ENCODE peak calls at places on chromosomes 5 and 9, in four cellular contexts. A is H1, U is SK-N-SH, J is HepG2. P is an unnamed sample.
A peak's percentile ranks its signal among the peaks of the same experiment; 100 is the strongest.

GRCh38 chr9:121233906-121234901 is 32.5 kb upstream of the RAB14 start:
- DNase-seq in A (no peak), U (no peak), J (no peak), P (no peak)

GRCh38 chr9:15417626-15418025 is 5.0 kb upstream of the SNAPC3 start:
- DNase-seq in A (peak; percentile 48), U (no peak), J (no peak), P (no peak)

GRCh38 chr9:101639301-101639700 is 44.5 kb upstream of the PPP3R2 start:
- DNase-seq in A (no peak), U (no peak), J (no peak), P (no peak)

GRCh38 chr9:32291370-32291769 is 93.1 kb upstream of the ACO1 start:
- DNase-seq in A (no peak), U (no peak), J (peak; percentile 72), P (no peak)

GRCh38 chr5:149320791-149321330 is 24.4 kb upstream of the GRPEL2 start:
- DNase-seq in A (no peak), U (peak; percentile 88), J (peak; percentile 94), P (peak; percentile 81)

GRCh38 chr5:151196556-151197290 is 27.2 kb downstream of the CCDC69 start:
- DNase-seq in A (no peak), U (no peak), J (no peak), P (no peak)

GRCh38 chr5:28397502-28397941 is 1359.1 kb upstream of the CDH9 start:
- DNase-seq in A (no peak), U (no peak), J (no peak), P (peak; percentile 72)

GRCh38 chr5:169037478-169037877 is 263.5 kb downstream of the SLIT3 start:
- DNase-seq in A (no peak), U (no peak), J (no peak), P (no peak)

GRCh38 chr5:78420548-78420947 is 60.1 kb downstream of the SCAMP1 start:
- DNase-seq in A (no peak), U (no peak), J (peak; percentile 54), P (no peak)

GRCh38 chr9:136170291-136170901 is 34.5 kb downstream of the LHX3 start:
- DNase-seq in A (peak; percentile 92), U (peak; percentile 89), J (no peak), P (peak; percentile 43)

GRCh38 chr5:72433520-72433919 is 73.7 kb downstream of the ZNF366 start:
- DNase-seq in A (no peak), U (no peak), J (no peak), P (no peak)

GRCh38 chr5:125409496-125410351 is 663.3 kb upstream of the ZNF608 start:
- DNase-seq in A (no peak), U (no peak), J (no peak), P (peak; percentile 26)

GRCh38 chr9:10371824-10372223 is 241.0 kb downstream of the PTPRD start:
- DNase-seq in A (no peak), U (no peak), J (no peak), P (no peak)
- TF ChIP-seq JUND in A (no peak), U (no peak), J (no peak), P (no peak)

GRCh38 chr9:16918920-16919319 is 48.5 kb upstream of the BNC2 start:
- DNase-seq in A (no peak), U (no peak), J (no peak), P (no peak)

GRCh38 chr9:16924311-16924915 is 53.9 kb upstream of the BNC2 start:
- DNase-seq in A (no peak), U (no peak), J (no peak), P (no peak)

GRCh38 chr9:16925426-16925825 is 55.0 kb upstream of the BNC2 start:
- DNase-seq in A (no peak), U (no peak), J (no peak), P (no peak)

DNA sequence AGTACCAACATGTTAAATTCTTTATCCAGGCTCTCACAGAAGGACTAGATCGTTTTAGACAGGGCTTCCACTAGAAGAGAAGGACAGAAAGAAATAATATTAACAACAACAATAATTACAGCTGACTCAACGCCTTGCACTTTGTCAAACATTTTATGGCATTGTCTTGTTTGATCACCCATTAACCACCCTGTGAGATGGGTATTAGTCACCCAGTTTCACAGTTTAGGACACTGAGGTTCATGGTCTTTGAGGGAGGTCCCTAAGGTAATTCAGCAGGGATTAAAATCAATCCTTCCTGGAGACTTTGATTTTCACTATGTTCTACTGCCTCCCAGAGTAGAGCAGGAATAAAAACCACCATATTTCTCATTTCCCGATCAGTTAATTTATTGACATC is 51.4 kb upstream of the BNC2 start:
- DNase-seq in A (no peak), U (no peak), J (no peak), P (no peak)
- TF ChIP-seq JUND in A (peak; percentile 54), U (no peak), J (no peak), P (no peak)

GRCh38 chr9:114033397-114034103 is 44.5 kb downstream of the AMBP start:
- DNase-seq in A (peak; percentile 82), U (peak; percentile 83), J (peak; percentile 13), P (peak; percentile 54)
- TF ChIP-seq JUND in A (no peak), U (no peak), J (no peak), P (no peak)

DNA sequence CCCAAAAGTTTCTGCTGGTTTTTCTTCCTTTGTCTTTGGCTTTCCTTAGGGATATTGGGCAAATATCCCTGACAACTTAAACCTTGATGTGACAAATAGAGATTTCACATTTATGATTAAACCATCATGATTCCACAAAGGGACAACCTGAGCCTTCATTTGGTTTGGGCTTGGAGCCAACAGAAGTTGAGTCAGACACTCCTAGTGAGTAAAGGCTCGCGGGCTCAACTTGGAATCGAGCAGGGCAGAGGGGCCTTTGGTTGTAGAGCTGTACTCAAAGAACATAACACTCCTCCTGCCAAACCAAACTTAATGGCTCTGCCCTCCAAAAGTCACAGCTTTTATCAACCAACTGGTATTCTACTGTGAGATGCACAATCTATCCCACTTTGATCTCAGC is 290.2 kb upstream of the MAP3K1 start:
- DNase-seq in A (no peak), U (no peak), J (no peak), P (no peak)
- TF ChIP-seq JUND in A (no peak), U (no peak), J (no peak), P (no peak)

GRCh38 chr9:98986866-98987653 is 43.4 kb downstream of the COL15A1 start:
- DNase-seq in A (no peak), U (no peak), J (no peak), P (no peak)

GRCh38 chr9:98990181-98990870 is 46.6 kb downstream of the COL15A1 start:
- DNase-seq in A (no peak), U (no peak), J (no peak), P (no peak)

GRCh38 chr9:98991981-98992884 is 48.5 kb downstream of the COL15A1 start:
- DNase-seq in A (no peak), U (no peak), J (no peak), P (no peak)

GRCh38 chr9:98992885-98993569 is 49.3 kb downstream of the COL15A1 start:
- DNase-seq in A (no peak), U (no peak), J (no peak), P (no peak)

DNA sequence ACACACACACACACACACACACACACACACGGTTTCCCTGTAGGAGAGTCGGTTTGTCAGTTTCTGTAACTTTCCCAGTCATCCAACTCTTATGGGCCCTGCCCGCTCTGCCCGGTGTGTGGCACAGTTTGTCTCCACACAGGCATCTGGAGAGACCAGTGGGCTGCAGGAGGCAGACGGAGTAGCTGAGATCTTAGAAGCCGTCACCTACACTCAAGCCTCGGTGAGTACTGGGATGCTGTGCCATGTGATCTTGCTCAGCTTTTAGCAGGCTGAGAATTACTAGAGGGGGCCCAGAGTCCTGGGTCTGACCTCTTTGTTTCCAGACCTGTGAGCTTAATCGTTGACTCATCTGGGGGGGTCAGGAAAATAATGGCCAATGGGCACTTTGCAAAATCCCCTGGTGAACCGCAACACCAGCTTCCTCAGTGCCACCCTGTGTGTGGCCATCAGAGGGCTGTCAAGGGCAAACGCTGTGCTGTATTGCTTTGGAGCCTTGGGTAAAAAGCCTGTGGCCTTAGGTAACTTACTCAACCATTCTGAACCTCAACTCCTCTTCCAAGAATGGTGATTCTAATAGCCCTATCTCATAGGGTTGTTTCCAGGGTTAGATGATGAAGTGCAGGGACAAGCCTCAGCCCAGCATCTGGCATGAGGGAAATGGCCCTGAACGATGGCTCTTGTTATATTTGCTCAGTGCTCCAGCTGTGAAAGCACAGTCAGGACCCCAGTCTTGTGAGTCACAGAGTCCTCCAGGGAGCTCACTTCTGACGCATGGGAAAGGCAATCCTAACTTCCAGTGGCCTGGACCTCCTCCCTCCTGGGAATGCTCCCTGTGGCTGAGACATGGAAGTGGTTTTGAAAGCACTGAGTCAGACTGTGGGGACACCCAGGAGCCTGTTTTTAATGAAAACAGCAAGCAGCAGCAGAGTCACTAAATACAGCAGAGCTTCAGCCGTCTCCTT is 45.6 kb downstream of the COL15A1 start:
- DNase-seq in A (no peak), U (no peak), J (peak; percentile 18), P (no peak)
- TF ChIP-seq JUND in A (no peak), U (peak; percentile 83), J (no peak), P (no peak)

P was measured in T47D.